ENCODE peak calls at places on chromosomes 16 and 17, in seven cellular contexts. K is body of pancreas, G is dorsolateral prefrontal cortex, V is endothelial cell, O is type B pancreatic cell, L is neural progenitor cell, B is cardiac muscle cell. J is an unnamed sample.

GRCh38 chr16:86929149-86929871 is 351.0 kb downstream of the FOXL1 start:
- DNase-seq in K (no peak), G (no peak), V (peak; percentile 66), O (no peak), L (no peak), B (peak; percentile 88), J (no peak)

GRCh38 chr17:63150994-63151464 is 185.0 kb downstream of the TANC2 start:
- DNase-seq in K (no peak), G (no peak), V (no peak), O (no peak), L (peak; percentile 38), B (peak; percentile 17), J (peak; percentile 15)

GRCh38 chr17:65855245-65855644 is 293.8 kb upstream of the AXIN2 start:
- DNase-seq in K (no peak), G (no peak), V (no peak), O (no peak), L (no peak), B (peak; percentile 6), J (no peak)

GRCh38 chr16:1054660-1055556 is 17.6 kb upstream of the SSTR5 start:
- DNase-seq in K (peak; percentile 68), G (peak; percentile 71), V (peak; percentile 85), O (no peak), L (peak; percentile 92), B (peak; percentile 67), J (peak; percentile 82)

GRCh38 chr16:75042423-75043174 is 43.8 kb downstream of the ZNRF1 start:
- DNase-seq in K (no peak), G (no peak), V (no peak), O (no peak), L (no peak), B (no peak), J (no peak)

GRCh38 chr16:58733671-58734458 is at the start of gene GOT2:
- DNase-seq in K (peak; percentile 78), G (peak; percentile 76), V (peak; percentile 90), O (peak; percentile 90), L (peak; percentile 91), B (peak; percentile 91), J (peak; percentile 82)

GRCh38 chr17:31595076-31595475 is 203.6 kb downstream of the RAB11FIP4 start:
- DNase-seq in K (no peak), G (no peak), V (no peak), O (no peak), L (no peak), B (no peak), J (no peak)

GRCh38 chr16:20884240-20884556 is 16.0 kb downstream of the DCUN1D3 start:
- DNase-seq in K (no peak), G (no peak), V (no peak), O (no peak), L (no peak), B (peak; percentile 85), J (no peak)

GRCh38 chr16:55248494-55248893 is 75.5 kb upstream of the IRX6 start:
- DNase-seq in K (no peak), G (no peak), V (no peak), O (no peak), L (no peak), B (no peak), J (no peak)

GRCh38 chr17:74307984-74308773 is 17.8 kb upstream of the KIF19 start:
- DNase-seq in K (no peak), G (no peak), V (peak; percentile 52), O (no peak), L (no peak), B (peak; percentile 56), J (no peak)

GRCh38 chr17:57356722-57357391 is 100.5 kb downstream of the MSI2 start:
- DNase-seq in K (no peak), G (peak; percentile 31), V (no peak), O (no peak), L (peak; percentile 74), B (no peak), J (no peak)

GRCh38 chr17:41315814-41316430 is 412 bp upstream of the KRTAP17-1 start:
- DNase-seq in K (no peak), G (no peak), V (no peak), O (no peak), L (no peak), B (no peak), J (no peak)

GRCh38 chr16:19168173-19169080 is at the start of gene SYT17:
- DNase-seq in K (no peak), G (no peak), V (peak; percentile 49), O (no peak), L (peak; percentile 68), B (no peak), J (peak; percentile 34)

GRCh38 chr17:6473128-6473767 is 29.0 kb downstream of the PIMREG start:
- DNase-seq in K (peak; percentile 82), G (peak; percentile 86), V (peak; percentile 88), O (peak; percentile 82), L (peak; percentile 87), B (peak; percentile 82), J (peak; percentile 91)

GRCh38 chr17:6470751-6471521 is 26.7 kb downstream of the PIMREG start:
- DNase-seq in K (no peak), G (no peak), V (no peak), O (no peak), L (no peak), B (no peak), J (no peak)

GRCh38 chr17:6470146-6470718 is 26.0 kb downstream of the PIMREG start:
- DNase-seq in K (no peak), G (no peak), V (no peak), O (no peak), L (no peak), B (no peak), J (no peak)

GRCh38 chr17:6472517-6472916 is 28.3 kb downstream of the PIMREG start:
- DNase-seq in K (no peak), G (no peak), V (no peak), O (no peak), L (no peak), B (no peak), J (no peak)

DNA sequence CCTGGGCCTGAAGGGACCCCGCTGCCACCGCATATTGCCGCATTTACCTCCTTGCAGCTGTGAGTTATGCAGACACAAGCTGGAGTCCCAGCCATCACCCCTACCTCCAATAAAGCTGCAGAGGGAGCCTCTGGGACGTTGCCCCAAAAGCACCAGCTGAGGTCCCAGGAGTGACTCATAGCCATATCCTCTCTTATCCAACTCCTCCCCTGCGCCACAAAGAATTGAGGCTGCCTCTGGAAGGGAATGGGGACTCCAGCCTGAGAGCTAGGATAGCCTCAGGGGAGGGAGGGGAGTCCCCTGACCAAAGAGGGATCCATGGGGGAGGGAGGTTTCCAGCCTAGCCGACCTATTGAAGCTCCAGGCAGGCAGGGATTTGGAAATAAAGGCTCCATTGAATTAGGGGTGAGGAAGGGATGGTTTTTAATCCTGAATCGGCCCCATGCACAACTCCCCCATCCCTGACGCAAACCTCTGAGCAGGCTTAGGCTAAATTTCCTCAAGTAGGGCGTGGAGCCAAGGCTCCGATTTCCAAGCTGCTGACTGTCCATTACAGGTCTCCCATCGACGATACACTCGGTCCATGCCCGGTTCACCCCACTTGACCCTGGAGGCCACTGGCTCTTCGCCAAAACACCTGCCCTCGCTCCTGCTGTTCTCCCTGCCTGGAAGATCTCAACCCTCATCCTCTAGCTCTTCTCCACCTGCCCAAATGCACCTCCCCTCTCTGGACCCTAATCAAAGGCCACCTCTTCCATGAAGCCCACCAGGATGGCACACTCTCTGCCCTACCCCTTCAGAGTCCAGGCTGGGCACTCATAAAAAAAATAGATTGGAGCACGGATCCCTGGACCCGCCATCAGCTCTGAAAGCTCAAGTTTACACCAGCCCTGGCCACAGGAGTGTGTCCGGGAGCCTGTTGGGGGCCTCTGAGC is 27.5 kb downstream of the PIMREG start:
- DNase-seq in K (no peak), G (peak; percentile 11), V (no peak), O (no peak), L (peak; percentile 83), B (peak; percentile 74), J (no peak)
- TF ChIP-seq CTCF in K (no peak), G (no peak), V (no peak), O (no peak), L (no peak), B (no peak), J (no peak)

GRCh38 chr17:77330602-77331081 is 189.9 kb downstream of the SEC14L1 start:
- DNase-seq in K (no peak), G (no peak), V (no peak), O (peak; percentile 60), L (no peak), B (no peak), J (no peak)

GRCh38 chr17:77332034-77332971 is 191.5 kb downstream of the SEC14L1 start:
- DNase-seq in K (no peak), G (peak; percentile 14), V (no peak), O (peak; percentile 25), L (no peak), B (no peak), J (no peak)

GRCh38 chr17:77329741-77330531 is 189.2 kb downstream of the SEC14L1 start:
- DNase-seq in K (no peak), G (peak; percentile 14), V (no peak), O (peak; percentile 65), L (no peak), B (no peak), J (no peak)

GRCh38 chr17:77332981-77333685 is 192.4 kb downstream of the SEC14L1 start:
- DNase-seq in K (no peak), G (no peak), V (no peak), O (peak; percentile 27), L (no peak), B (peak; percentile 76), J (no peak)

GRCh38 chr17:77331161-77331864 is 190.5 kb downstream of the SEC14L1 start:
- DNase-seq in K (peak; percentile 92), G (peak; percentile 90), V (peak; percentile 97), O (peak; percentile 93), L (peak; percentile 94), B (peak; percentile 90), J (peak; percentile 99)
- TF ChIP-seq CTCF in K (peak; percentile 94), G (peak; percentile 98), V (peak; percentile 92), O (peak; percentile 98), L (peak; percentile 90), B (peak; percentile 86), J (peak; percentile 98)

GRCh38 chr16:66167564-66168291 is 198.8 kb upstream of the CDH5 start:
- DNase-seq in K (no peak), G (no peak), V (no peak), O (no peak), L (peak; percentile 15), B (peak; percentile 99), J (no peak)
- TF ChIP-seq CTCF in K (no peak), G (no peak), V (no peak), O (peak; percentile 20), L (peak; percentile 50), B (peak; percentile 81), J (no peak)

DNA sequence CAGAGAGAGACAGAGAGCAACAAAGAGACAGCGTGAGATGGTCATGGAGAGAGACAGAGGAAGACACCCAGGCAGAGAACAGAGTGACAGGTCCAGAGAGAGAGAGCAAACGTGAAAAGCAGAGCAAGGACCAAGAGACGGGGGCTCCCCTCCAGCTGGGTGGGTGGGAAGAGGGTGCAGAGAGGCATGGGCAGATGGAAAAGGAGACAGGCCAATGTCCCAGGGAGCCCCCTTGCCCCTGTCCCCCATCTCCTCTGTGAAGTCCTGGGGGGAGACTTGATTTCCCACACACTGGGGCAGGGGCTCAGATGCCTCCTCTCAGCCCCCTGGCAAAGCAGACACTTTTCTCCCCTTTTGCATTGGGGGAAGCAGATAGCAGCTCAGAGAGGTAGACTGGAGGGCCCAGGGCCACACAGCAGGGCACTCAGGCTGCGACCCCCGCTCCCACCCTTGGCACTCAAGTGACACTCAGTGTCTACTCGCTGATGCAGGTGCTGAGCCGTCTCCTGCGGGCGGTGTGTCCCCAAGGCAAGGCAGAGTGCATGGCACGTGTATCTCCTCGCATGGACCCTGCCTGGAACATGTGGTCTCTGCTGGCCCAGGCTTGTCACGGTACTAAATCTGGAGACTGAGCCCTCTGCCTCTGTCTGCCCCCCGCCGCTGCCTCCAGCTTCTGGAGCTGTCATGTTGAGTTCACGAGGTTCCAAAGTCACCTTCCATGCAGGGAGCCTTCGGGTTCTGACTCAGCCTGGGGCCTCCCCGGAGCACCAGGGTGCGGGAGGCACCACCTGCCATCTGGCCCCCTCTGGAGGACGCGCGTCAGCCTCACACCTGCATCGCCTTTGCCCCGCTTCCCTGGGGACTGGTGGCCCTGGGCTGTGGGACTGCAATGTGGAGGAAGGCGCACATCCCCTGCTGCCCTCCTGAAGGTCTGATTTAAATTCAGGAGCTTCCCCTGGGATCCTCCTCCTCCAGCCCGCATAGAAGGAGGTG is 215.9 kb upstream of the GSE1 start:
- DNase-seq in K (no peak), G (no peak), V (no peak), O (no peak), L (no peak), B (no peak), J (no peak)
- TF ChIP-seq CTCF in K (no peak), G (no peak), V (no peak), O (no peak), L (no peak), B (no peak), J (no peak)

J was measured in neural crest cell.